ENCODE peak calls at places on chromosomes 16 and 17, in nine cellular contexts. T is NCI-H2081; X is AG10803; E is activated T-helper 1 cell treated with anti-CD3 and anti-CD28 coated beads, Interleukin-2, amount 50 U/mL, for 16 hours; M is HAP-1; Z is fibroblast of mammary gland; K is AG09309; L is HL-60; C is Karpas-422. A is an unnamed sample.

GRCh38 chr16:79964104-79964503 is 363.6 kb upstream of the MAF start:
- DNase-seq in C (no peak), M (no peak), K (no peak), T (no peak), Z (no peak), L (no peak), E (no peak), X (no peak), A (no peak)

GRCh38 chr17:82320956-82321927 is 3.8 kb upstream of the CD7 start:
- DNase-seq in C (peak), T (no peak), K (no peak), L (no peak), M (peak), Z (no peak), X (no peak), E (peak), A (peak)

GRCh38 chr16:30839523-30840227 is 52.7 kb upstream of the ZNF629 start:
- DNase-seq in L (no peak), Z (no peak), X (no peak), T (no peak), M (no peak), E (no peak), C (no peak), K (no peak), A (no peak)

GRCh38 chr17:62591323-62591722 is 36.1 kb upstream of the MRC2 start:
- DNase-seq in M (no peak), K (no peak), E (no peak), Z (no peak), L (no peak), C (no peak), T (no peak), X (no peak), A (no peak)

GRCh38 chr17:68122587-68122986 is 87.1 kb downstream of the KPNA2 start:
- DNase-seq in E (no peak), M (no peak), L (no peak), X (no peak), Z (no peak), T (no peak), C (no peak), K (no peak), A (no peak)

GRCh38 chr17:32222621-32223020 is 43.0 kb upstream of the RHBDL3 start:
- DNase-seq in L (no peak), M (no peak), Z (peak), E (no peak), X (no peak), K (no peak), C (no peak), T (no peak), A (no peak)

GRCh38 chr17:33229028-33229427 is 64.1 kb downstream of the ASIC2 start:
- DNase-seq in T (no peak), K (no peak), L (no peak), C (no peak), M (no peak), E (no peak), X (no peak), Z (no peak), A (no peak)

GRCh38 chr16:78048319-78048718 is 26.0 kb downstream of the CLEC3A start:
- DNase-seq in K (no peak), L (no peak), Z (no peak), T (no peak), M (no peak), C (no peak), X (no peak), E (no peak), A (no peak)

GRCh38 chr17:63945851-63946439 is 13.8 kb upstream of the CD79B start:
- DNase-seq in M (no peak), X (no peak), C (peak), T (no peak), E (no peak), Z (no peak), L (no peak), K (no peak), A (no peak)

GRCh38 chr17:68777856-68778694 is 176.9 kb upstream of the FAM20A start:
- DNase-seq in K (no peak), E (no peak), X (no peak), T (peak), M (no peak), L (no peak), C (no peak), Z (no peak), A (no peak)

GRCh38 chr17:46977348-46977747 is 1.7 kb downstream of the RPRML start:
- DNase-seq in X (no peak), L (no peak), C (peak), K (no peak), Z (peak), T (peak), M (peak), E (no peak), A (peak)

GRCh38 chr17:1177099-1177996 is 2.4 kb downstream of the ABR start:
- DNase-seq in L (no peak), X (peak), E (no peak), T (no peak), M (peak), K (no peak), Z (peak), C (no peak), A (peak)

GRCh38 chr16:65122974-65123845 is 1.3 kb upstream of the CDH11 start:
- DNase-seq in K (no peak), X (peak), L (no peak), T (peak), E (no peak), M (no peak), Z (peak), C (no peak), A (peak)

GRCh38 chr16:66549284-66550131 is at the start of gene TK2:
- DNase-seq in C (peak), K (no peak), L (no peak), X (peak), M (peak), T (peak), E (peak), Z (peak), A (peak)

GRCh38 chr17:72388765-72389473 is 268.1 kb downstream of the SOX9 start:
- DNase-seq in Z (peak), C (peak), K (no peak), E (no peak), M (no peak), T (no peak), X (no peak), L (no peak), A (no peak)

GRCh38 chr16:23496826-23497542 is 13.3 kb downstream of the GGA2 start:
- DNase-seq in K (no peak), T (no peak), X (peak), C (no peak), E (no peak), Z (peak), M (no peak), L (no peak), A (peak)

A was measured in fibroblast of pulmonary artery.